ENCODE peak calls at places on chromosomes 1 and 21, in nine cellular contexts. J is upper lobe of right lung, K is T-helper 2 cell, H is pancreas, T is putamen, P is B cell, Z is foreskin fibroblast, Y is A549, B is HFFc6. Q is an unnamed sample.

GRCh38 chr1:47317841-47318240 is 3.9 kb upstream of the STIL start:
- DNase-seq in J (no peak), K (no peak), H (no peak), T (no peak), P (no peak), Z (peak; percentile 86), Y (no peak), B (peak; percentile 97), Q (no peak)

GRCh38 chr1:209266590-209267172 is 316.8 kb upstream of the CAMK1G start:
- DNase-seq in J (no peak), K (no peak), H (no peak), T (no peak), P (no peak), Z (peak; percentile 7), Y (peak; percentile 56), B (peak; percentile 13), Q (no peak)

GRCh38 chr1:15090373-15090772 is 63.2 kb upstream of the TMEM51 start:
- DNase-seq in J (peak; percentile 94), K (no peak), H (peak; percentile 95), T (no peak), P (no peak), Z (no peak), Y (no peak), B (no peak), Q (no peak)

GRCh38 chr1:20105856-20106255 is 13.5 kb downstream of the PLA2G2D start:
- DNase-seq in J (no peak), K (no peak), H (no peak), T (no peak), P (no peak), Z (no peak), Y (no peak), B (no peak), Q (no peak)

GRCh38 chr1:22712502-22713271 is 2.0 kb downstream of the EPHB2 start:
- DNase-seq in J (no peak), K (no peak), H (no peak), T (no peak), P (no peak), Z (peak; percentile 20), Y (no peak), B (peak; percentile 11), Q (no peak)

GRCh38 chr1:119674835-119675289 is 26.8 kb upstream of the ZNF697 start:
- DNase-seq in J (no peak), K (no peak), H (peak; percentile 62), T (peak; percentile 35), P (no peak), Z (peak; percentile 91), Y (no peak), B (peak; percentile 86), Q (no peak)

GRCh38 chr1:222126052-222126451 is 384.2 kb upstream of the DUSP10 start:
- DNase-seq in J (no peak), K (no peak), H (no peak), T (no peak), P (no peak), Z (no peak), Y (no peak), B (no peak), Q (no peak)

GRCh38 chr1:67211589-67212563 is 45.6 kb downstream of the IL23R start:
- DNase-seq in J (no peak), K (peak; percentile 34), H (no peak), T (no peak), P (no peak), Z (peak; percentile 57), Y (peak; percentile 20), B (peak; percentile 19), Q (no peak)

GRCh38 chr1:16068356-16069270 is 4.8 kb downstream of the FAM131C start:
- DNase-seq in J (no peak), K (no peak), H (peak; percentile 80), T (peak; percentile 35), P (no peak), Z (peak; percentile 74), Y (no peak), B (peak; percentile 65), Q (no peak)

GRCh38 chr1:59263116-59263515 is 33.8 kb upstream of the FGGY start:
- DNase-seq in J (no peak), K (no peak), H (no peak), T (no peak), P (no peak), Z (no peak), Y (no peak), B (no peak), Q (no peak)

GRCh38 chr1:75396745-75397144 is 214.2 kb downstream of the SLC44A5 start:
- DNase-seq in J (no peak), K (no peak), H (no peak), T (no peak), P (no peak), Z (no peak), Y (no peak), B (no peak), Q (no peak)

GRCh38 chr1:77820121-77820520 is 40.7 kb downstream of the MIGA1 start:
- DNase-seq in J (no peak), K (no peak), H (no peak), T (no peak), P (no peak), Z (no peak), Y (no peak), B (no peak), Q (no peak)

GRCh38 chr1:164510435-164510834 is 48.5 kb upstream of the PBX1 start:
- DNase-seq in J (no peak), K (no peak), H (no peak), T (no peak), P (no peak), Z (peak; percentile 65), Y (peak; percentile 25), B (no peak), Q (no peak)

GRCh38 chr1:156870734-156871133 is 10.1 kb downstream of the NTRK1 start:
- DNase-seq in J (no peak), K (no peak), H (no peak), T (no peak), P (no peak), Z (peak; percentile 92), Y (peak; percentile 54), B (peak; percentile 89), Q (no peak)

GRCh38 chr21:27578741-27579265 is 611.9 kb upstream of the ADAMTS5 start:
- DNase-seq in J (no peak), K (no peak), H (no peak), T (no peak), P (no peak), Z (no peak), Y (no peak), B (no peak), Q (no peak)

GRCh38 chr1:114015075-114015474 is 35.8 kb downstream of the OLFML3 start:
- DNase-seq in J (no peak), K (no peak), H (no peak), T (no peak), P (no peak), Z (peak; percentile 34), Y (peak; percentile 32), B (no peak), Q (no peak)

GRCh38 chr1:219092206-219092605 is 81.5 kb upstream of the LYPLAL1 start:
- DNase-seq in J (no peak), K (no peak), H (no peak), T (no peak), P (no peak), Z (peak; percentile 82), Y (peak; percentile 74), B (peak; percentile 43), Q (no peak)

GRCh38 chr1:155882235-155882634 is 22.9 kb downstream of the SYT11 start:
- DNase-seq in J (no peak), K (no peak), H (no peak), T (no peak), P (no peak), Z (no peak), Y (no peak), B (no peak), Q (no peak)

GRCh38 chr1:185483647-185484450 is 166.8 kb upstream of the IVNS1ABP start:
- DNase-seq in J (no peak), K (no peak), H (no peak), T (no peak), P (no peak), Z (peak; percentile 93), Y (peak; percentile 81), B (peak; percentile 91), Q (no peak)

GRCh38 chr1:210726621-210727020 is 397.9 kb downstream of the HHAT start:
- DNase-seq in J (no peak), K (no peak), H (no peak), T (no peak), P (no peak), Z (peak; percentile 6), Y (no peak), B (peak; percentile 10), Q (peak; percentile 52)

GRCh38 chr1:56808385-56808784 is 10.8 kb downstream of the FYB2 start:
- DNase-seq in J (no peak), K (no peak), H (no peak), T (peak; percentile 39), P (no peak), Z (no peak), Y (no peak), B (no peak), Q (no peak)

GRCh38 chr1:88973520-88974137 is 18.8 kb downstream of the KYAT3 start:
- DNase-seq in J (no peak), K (no peak), H (no peak), T (peak; percentile 24), P (no peak), Z (peak; percentile 62), Y (peak; percentile 25), B (peak; percentile 37), Q (peak; percentile 22)

GRCh38 chr1:18628511-18628910 is 2.1 kb upstream of the PAX7 start:
- DNase-seq in J (no peak), K (no peak), H (no peak), T (no peak), P (no peak), Z (no peak), Y (no peak), B (no peak), Q (no peak)